ENCODE peak calls at places on chromosomes 2 and 18, in six cellular contexts. U is thoracic aorta, G is cardiac muscle cell, J is endothelial cell of umbilical vein, R is fibroblast of pulmonary artery, T is tibial artery. O is an unnamed sample.

GRCh38 chr2:135785032-135785431 is 43.4 kb downstream of the UBXN4 start:
- DNase-seq in G (peak; percentile 10), J (no peak), U (no peak), T (no peak), R (peak; percentile 11), O (no peak)

GRCh38 chr18:12422936-12423335 is 15.2 kb downstream of the PRELID3A start:
- DNase-seq in G (no peak), U (no peak), R (no peak), J (no peak), T (no peak), O (no peak)

GRCh38 chr2:46776687-46777327 is 138.8 kb downstream of the MCFD2 start:
- DNase-seq in G (peak; percentile 80), U (no peak), R (peak; percentile 80), T (no peak), J (peak; percentile 71), O (peak; percentile 61)

GRCh38 chr18:12264854-12265253 is 10.7 kb downstream of the CIDEA start:
- DNase-seq in T (no peak), G (no peak), U (no peak), R (no peak), J (no peak), O (no peak)

GRCh38 chr18:56973487-56973886 is 173.4 kb upstream of the BOD1L2 start:
- DNase-seq in J (no peak), R (peak; percentile 7), U (no peak), T (no peak), G (no peak), O (no peak)

GRCh38 chr2:134337617-134338016 is 83.7 kb downstream of the MGAT5 start:
- DNase-seq in T (no peak), J (no peak), G (no peak), U (no peak), R (no peak), O (no peak)

GRCh38 chr2:179335732-179336131 is 71.1 kb upstream of the SESTD1 start:
- DNase-seq in R (no peak), U (no peak), J (no peak), T (no peak), G (no peak), O (no peak)

GRCh38 chr18:45168883-45169585 is 446.2 kb upstream of the SLC14A2 start:
- DNase-seq in J (no peak), R (peak; percentile 67), T (no peak), G (peak; percentile 66), U (no peak), O (no peak)

GRCh38 chr2:207813221-207813916 is 43.7 kb upstream of the FZD5 start:
- DNase-seq in R (no peak), G (no peak), J (no peak), U (no peak), T (no peak), O (no peak)

GRCh38 chr2:168749264-168749663 is 53.2 kb upstream of the NOSTRIN start:
- DNase-seq in R (no peak), J (no peak), T (no peak), U (no peak), G (no peak), O (no peak)

GRCh38 chr2:175187378-175187777 is 5.9 kb upstream of the ATP5MC3 start:
- DNase-seq in R (peak; percentile 29), G (peak; percentile 38), T (no peak), J (peak; percentile 5), U (no peak), O (no peak)

GRCh38 chr2:191265311-191266170 is 20.3 kb downstream of the MYO1B start:
- DNase-seq in J (no peak), G (peak; percentile 74), R (peak; percentile 56), U (peak; percentile 12), T (no peak), O (no peak)

GRCh38 chr2:199136241-199136640 is 321.5 kb downstream of the SATB2 start:
- DNase-seq in J (no peak), G (no peak), T (no peak), U (no peak), R (no peak), O (no peak)

GRCh38 chr2:76197842-76198448 is 487.2 kb upstream of the GCFC2 start:
- DNase-seq in J (peak; percentile 67), G (peak; percentile 78), U (no peak), T (no peak), R (peak; percentile 79), O (peak; percentile 69)

GRCh38 chr18:59743561-59743960 is 46.3 kb upstream of the CCBE1 start:
- DNase-seq in T (no peak), R (peak; percentile 63), J (no peak), U (no peak), G (peak; percentile 76), O (no peak)

GRCh38 chr18:47746615-47747014 is 183.8 kb downstream of the SMAD2 start:
- DNase-seq in T (no peak), J (no peak), U (no peak), G (no peak), R (no peak), O (no peak)

GRCh38 chr2:160402498-160402897 is 91.1 kb downstream of the RBMS1 start:
- DNase-seq in G (no peak), T (no peak), R (no peak), J (no peak), U (no peak), O (no peak)

GRCh38 chr2:180970052-180970451 is 10.4 kb upstream of the UBE2E3 start:
- DNase-seq in J (no peak), T (no peak), U (no peak), R (no peak), G (no peak), O (no peak)

GRCh38 chr2:20942538-20943223 is 101.2 kb downstream of the APOB start:
- DNase-seq in R (no peak), J (no peak), U (no peak), G (no peak), T (no peak), O (no peak)

GRCh38 chr18:58967643-58968291 is 103.1 kb downstream of the ZNF532 start:
- DNase-seq in J (peak; percentile 27), T (no peak), R (peak; percentile 18), G (no peak), U (no peak), O (no peak)

DNA sequence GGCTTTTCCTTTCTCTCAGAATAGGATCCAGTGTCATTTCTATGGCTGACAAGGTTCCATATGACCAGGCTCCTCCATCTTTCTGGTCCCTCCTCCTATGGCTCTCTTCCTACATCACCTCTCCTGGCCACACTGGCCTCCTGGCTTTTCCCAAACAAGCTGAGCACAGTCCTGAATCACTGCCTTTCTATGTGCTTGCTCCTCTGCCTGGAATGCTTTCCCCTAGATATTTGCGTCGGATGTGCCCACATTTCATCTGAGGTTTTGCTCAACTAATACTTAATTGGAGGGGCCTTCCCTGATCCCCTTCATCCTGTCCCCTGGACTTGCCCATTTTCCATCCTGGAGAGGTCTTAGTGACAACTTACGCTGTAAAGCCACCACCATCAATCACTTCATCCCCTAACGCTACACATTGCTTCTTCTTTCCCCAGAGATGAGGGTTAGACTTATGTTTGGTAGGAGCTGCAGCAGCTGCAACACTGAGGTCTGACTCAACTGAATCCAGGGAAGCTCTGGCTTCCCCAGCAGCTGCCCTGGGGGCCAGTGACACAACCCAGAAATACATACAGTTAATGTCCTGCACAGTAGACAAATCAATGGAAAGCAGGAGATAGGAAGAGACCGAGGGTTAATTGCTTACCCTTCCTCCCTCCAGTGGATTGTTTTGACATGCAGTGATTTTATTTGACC is 42.9 kb downstream of the QPCT start:
- DNase-seq in T (no peak), J (no peak), R (no peak), U (no peak), G (peak; percentile 24), O (no peak)
- TF ChIP-seq CTCF in T (no peak), J (no peak), R (no peak), U (no peak), G (no peak), O (no peak)

GRCh38 chr2:147273628-147274027 is 571.2 kb upstream of the ACVR2A start:
- DNase-seq in J (no peak), T (no peak), G (no peak), U (no peak), R (no peak), O (no peak)

GRCh38 chr2:147273106-147273505 is 571.7 kb upstream of the ACVR2A start:
- DNase-seq in T (no peak), R (no peak), G (peak; percentile 13), U (no peak), J (no peak), O (no peak)

GRCh38 chr2:147275943-147276342 is 568.9 kb upstream of the ACVR2A start:
- DNase-seq in G (peak; percentile 5), J (no peak), R (no peak), U (no peak), T (no peak), O (peak; percentile 44)
- TF ChIP-seq CTCF in G (peak; percentile 17), J (no peak), R (peak; percentile 12), U (no peak), T (no peak), O (peak; percentile 59)

GRCh38 chr18:74242451-74243096 is 49.2 kb downstream of the CYB5A start:
- DNase-seq in G (peak; percentile 45), T (no peak), R (peak; percentile 37), U (no peak), J (no peak), O (no peak)
- TF ChIP-seq CTCF in G (peak; percentile 14), T (no peak), R (no peak), U (no peak), J (no peak), O (no peak)

DNA sequence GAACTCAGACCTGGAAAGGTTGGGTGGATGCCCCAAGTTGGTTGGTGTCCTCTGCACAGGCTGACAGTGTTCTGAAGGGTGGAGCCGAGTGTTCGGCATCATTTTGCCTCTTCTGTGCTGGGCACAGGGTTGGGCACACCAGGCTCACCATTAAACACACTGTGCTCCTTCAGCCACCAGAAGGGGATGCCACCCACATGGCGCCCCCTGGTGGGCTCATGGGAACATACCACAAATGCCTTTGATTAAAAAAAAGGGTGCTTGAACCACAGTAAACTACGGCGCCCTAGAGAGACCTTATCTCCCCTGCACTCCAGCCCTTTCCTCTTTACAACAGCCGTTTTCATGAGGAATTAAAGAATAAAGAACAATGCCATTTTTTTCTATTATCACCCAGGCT is 89.4 kb downstream of the CELF4 start:
- DNase-seq in G (peak; percentile 54), T (no peak), J (peak; percentile 10), U (no peak), R (no peak), O (peak; percentile 65)
- TF ChIP-seq CTCF in G (peak; percentile 70), T (peak; percentile 19), J (peak; percentile 56), U (no peak), R (peak; percentile 58), O (peak; percentile 88)

GRCh38 chr18:72820571-72820970 is 47.2 kb downstream of the NETO1 start:
- DNase-seq in U (no peak), G (no peak), R (no peak), J (no peak), T (no peak), O (no peak)

GRCh38 chr18:72822202-72822601 is 45.6 kb downstream of the NETO1 start:
- DNase-seq in G (no peak), J (no peak), U (no peak), R (no peak), T (no peak), O (no peak)

GRCh38 chr18:72823345-72823744 is 44.4 kb downstream of the NETO1 start:
- DNase-seq in T (no peak), U (no peak), G (no peak), R (no peak), J (no peak), O (no peak)

DNA sequence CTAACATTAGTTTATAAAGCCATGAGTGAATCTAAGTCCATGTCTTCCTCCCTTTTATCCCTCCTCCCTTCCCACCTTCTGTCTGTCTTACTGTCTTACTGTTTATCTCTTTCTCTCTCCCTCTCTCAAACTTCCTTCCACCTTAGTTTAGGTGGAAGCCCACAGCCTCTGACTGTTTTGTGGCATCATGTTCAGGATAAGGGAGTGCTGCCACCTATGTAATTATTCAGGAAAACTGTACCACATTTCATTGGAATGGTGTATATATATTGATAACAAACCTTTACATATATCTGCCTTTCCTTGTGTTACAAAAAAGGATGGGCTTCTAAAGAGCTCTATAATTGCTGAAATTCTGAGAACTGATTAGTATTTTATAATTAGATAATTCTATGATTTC is 48.7 kb downstream of the NETO1 start:
- DNase-seq in J (no peak), G (no peak), U (no peak), T (no peak), R (no peak), O (no peak)
- TF ChIP-seq CTCF in J (no peak), G (no peak), U (no peak), T (no peak), R (no peak), O (no peak)

O was measured in glutamatergic neuron.